ENCODE peak calls at places on chromosomes 5 and 9, in four cellular contexts. One of them, this sample, is unnamed.

GRCh38 chr9:1222511-1222910 is 172.4 kb downstream of the DMRT2 start:
- DNase-seq in WTC11: no peak
- DNase-seq in HepG2: no peak
- DNase-seq in K562: no peak
- DNase-seq in this sample: no peak

GRCh38 chr5:90866333-90866732 is 307.7 kb downstream of the ADGRV1 start:
- DNase-seq in HepG2: peak
- DNase-seq in WTC11: no peak
- DNase-seq in K562: peak
- DNase-seq in this sample: peak

GRCh38 chr9:72462340-72462739 is 59.1 kb upstream of the TMC1 start:
- DNase-seq in K562: no peak
- DNase-seq in HepG2: no peak
- DNase-seq in WTC11: no peak
- DNase-seq in this sample: no peak

GRCh38 chr9:73683862-73684591 is 532.4 kb downstream of the ANXA1 start:
- DNase-seq in WTC11: no peak
- DNase-seq in K562: no peak
- DNase-seq in HepG2: peak
- DNase-seq in this sample: peak

GRCh38 chr5:164360589-164360988 is 855.2 kb downstream of the MAT2B start:
- DNase-seq in WTC11: no peak
- DNase-seq in K562: peak
- DNase-seq in HepG2: no peak
- DNase-seq in this sample: no peak

GRCh38 chr5:140840978-140841962 is at the start of gene PCDHA8:
- DNase-seq in HepG2: peak
- DNase-seq in WTC11: peak
- DNase-seq in K562: peak
- DNase-seq in this sample: peak

GRCh38 chr9:131727795-131728545 is 11.9 kb downstream of the RAPGEF1 start:
- DNase-seq in K562: no peak
- DNase-seq in WTC11: no peak
- DNase-seq in HepG2: no peak
- DNase-seq in this sample: no peak

GRCh38 chr5:129392681-129393080 is 67.4 kb upstream of the ADAMTS19 start:
- DNase-seq in K562: no peak
- DNase-seq in HepG2: no peak
- DNase-seq in WTC11: no peak
- DNase-seq in this sample: no peak

GRCh38 chr5:145536133-145536532 is 299.0 kb downstream of the PRELID2 start:
- DNase-seq in HepG2: no peak
- DNase-seq in K562: no peak
- DNase-seq in WTC11: no peak
- DNase-seq in this sample: no peak

GRCh38 chr9:26264709-26265601 is 586.7 kb upstream of the TUSC1 start:
- DNase-seq in K562: no peak
- DNase-seq in WTC11: no peak
- DNase-seq in HepG2: no peak
- DNase-seq in this sample: no peak

GRCh38 chr9:85200726-85201402 is 531.3 kb downstream of the NTRK2 start:
- DNase-seq in K562: no peak
- DNase-seq in WTC11: no peak
- DNase-seq in HepG2: no peak
- DNase-seq in this sample: no peak

GRCh38 chr5:73729329-73729728 is 103.3 kb downstream of the ARHGEF28 start:
- DNase-seq in K562: no peak
- DNase-seq in HepG2: peak
- DNase-seq in WTC11: no peak
- DNase-seq in this sample: peak

GRCh38 chr9:107548298-107549142 is 59.0 kb upstream of the KLF4 start:
- DNase-seq in K562: no peak
- DNase-seq in HepG2: peak
- DNase-seq in WTC11: no peak
- DNase-seq in this sample: peak

GRCh38 chr5:135688385-135688784 is 109.6 kb upstream of the CXCL14 start:
- DNase-seq in K562: no peak
- DNase-seq in HepG2: no peak
- DNase-seq in WTC11: no peak
- DNase-seq in this sample: no peak

GRCh38 chr5:943874-944620 is 51.4 kb downstream of the TRIP13 start:
- DNase-seq in HepG2: no peak
- DNase-seq in WTC11: no peak
- DNase-seq in K562: no peak
- DNase-seq in this sample: no peak

GRCh38 chr9:72598639-72599038 is 77.2 kb downstream of the TMC1 start:
- DNase-seq in K562: no peak
- DNase-seq in HepG2: no peak
- DNase-seq in WTC11: no peak
- DNase-seq in this sample: no peak

GRCh38 chr9:98314381-98315066 is 59.1 kb upstream of the TBC1D2 start:
- DNase-seq in K562: no peak
- DNase-seq in WTC11: no peak
- DNase-seq in HepG2: no peak
- DNase-seq in this sample: no peak

GRCh38 chr9:83474631-83475030 is 63.6 kb downstream of the FRMD3 start:
- DNase-seq in HepG2: no peak
- DNase-seq in K562: no peak
- DNase-seq in WTC11: no peak
- DNase-seq in this sample: no peak

GRCh38 chr9:121568541-121569265 is 69.1 kb upstream of the GGTA1 start:
- DNase-seq in HepG2: no peak
- DNase-seq in K562: no peak
- DNase-seq in WTC11: no peak
- DNase-seq in this sample: no peak

GRCh38 chr5:128574041-128574440 is 36.0 kb upstream of the FBN2 start:
- DNase-seq in K562: no peak
- DNase-seq in HepG2: no peak
- DNase-seq in WTC11: no peak
- DNase-seq in this sample: no peak

GRCh38 chr9:89922099-89922498 is 317.3 kb downstream of the GADD45G start:
- DNase-seq in HepG2: no peak
- DNase-seq in WTC11: no peak
- DNase-seq in K562: no peak
- DNase-seq in this sample: no peak

GRCh38 chr9:10366171-10366779 is 246.5 kb downstream of the PTPRD start:
- DNase-seq in HepG2: peak
- DNase-seq in WTC11: no peak
- DNase-seq in K562: no peak
- DNase-seq in this sample: peak

GRCh38 chr5:38607396-38607795 is 51.0 kb upstream of the LIFR start:
- DNase-seq in K562: peak
- DNase-seq in HepG2: no peak
- DNase-seq in WTC11: no peak
- DNase-seq in this sample: peak

GRCh38 chr5:142906863-142907671 is 136.9 kb downstream of the ARHGAP26 start:
- DNase-seq in K562: no peak
- DNase-seq in WTC11: no peak
- DNase-seq in HepG2: no peak
- DNase-seq in this sample: no peak
- TF ChIP-seq NR3C1 in K562: no peak
- TF ChIP-seq NR3C1 in WTC11: no peak
- TF ChIP-seq NR3C1 in HepG2: no peak
- TF ChIP-seq NR3C1 in this sample: no peak

GRCh38 chr9:113734826-113735225 is 141.3 kb upstream of the ZNF618 start:
- DNase-seq in HepG2: no peak
- DNase-seq in K562: no peak
- DNase-seq in WTC11: no peak
- DNase-seq in this sample: no peak

GRCh38 chr9:113738898-113739604 is 137.1 kb upstream of the ZNF618 start:
- DNase-seq in K562: no peak
- DNase-seq in HepG2: no peak
- DNase-seq in WTC11: no peak
- DNase-seq in this sample: no peak

GRCh38 chr9:113742471-113742870 is 133.6 kb upstream of the ZNF618 start:
- DNase-seq in HepG2: no peak
- DNase-seq in K562: no peak
- DNase-seq in WTC11: no peak
- DNase-seq in this sample: no peak

GRCh38 chr9:113738506-113738897 is 137.6 kb upstream of the ZNF618 start:
- DNase-seq in K562: no peak
- DNase-seq in WTC11: no peak
- DNase-seq in HepG2: no peak
- DNase-seq in this sample: peak

GRCh38 chr9:113737414-113738271 is 138.5 kb upstream of the ZNF618 start:
- DNase-seq in WTC11: peak
- DNase-seq in K562: peak
- DNase-seq in HepG2: peak
- DNase-seq in this sample: peak
- TF ChIP-seq NR3C1 in WTC11: no peak
- TF ChIP-seq NR3C1 in K562: no peak
- TF ChIP-seq NR3C1 in HepG2: no peak
- TF ChIP-seq NR3C1 in this sample: no peak

GRCh38 chr5:59873113-59873512 is 20.4 kb downstream of the PDE4D start:
- DNase-seq in HepG2: no peak
- DNase-seq in WTC11: no peak
- DNase-seq in K562: no peak
- DNase-seq in this sample: no peak
- TF ChIP-seq NR3C1 in HepG2: no peak
- TF ChIP-seq NR3C1 in WTC11: no peak
- TF ChIP-seq NR3C1 in K562: no peak
- TF ChIP-seq NR3C1 in this sample: no peak

GRCh38 chr5:156359452-156359851 is 32.5 kb downstream of the SGCD start:
- DNase-seq in K562: no peak
- DNase-seq in WTC11: no peak
- DNase-seq in HepG2: no peak
- DNase-seq in this sample: no peak
- TF ChIP-seq NR3C1 in K562: no peak
- TF ChIP-seq NR3C1 in WTC11: no peak
- TF ChIP-seq NR3C1 in HepG2: no peak
- TF ChIP-seq NR3C1 in this sample: no peak

DNA sequence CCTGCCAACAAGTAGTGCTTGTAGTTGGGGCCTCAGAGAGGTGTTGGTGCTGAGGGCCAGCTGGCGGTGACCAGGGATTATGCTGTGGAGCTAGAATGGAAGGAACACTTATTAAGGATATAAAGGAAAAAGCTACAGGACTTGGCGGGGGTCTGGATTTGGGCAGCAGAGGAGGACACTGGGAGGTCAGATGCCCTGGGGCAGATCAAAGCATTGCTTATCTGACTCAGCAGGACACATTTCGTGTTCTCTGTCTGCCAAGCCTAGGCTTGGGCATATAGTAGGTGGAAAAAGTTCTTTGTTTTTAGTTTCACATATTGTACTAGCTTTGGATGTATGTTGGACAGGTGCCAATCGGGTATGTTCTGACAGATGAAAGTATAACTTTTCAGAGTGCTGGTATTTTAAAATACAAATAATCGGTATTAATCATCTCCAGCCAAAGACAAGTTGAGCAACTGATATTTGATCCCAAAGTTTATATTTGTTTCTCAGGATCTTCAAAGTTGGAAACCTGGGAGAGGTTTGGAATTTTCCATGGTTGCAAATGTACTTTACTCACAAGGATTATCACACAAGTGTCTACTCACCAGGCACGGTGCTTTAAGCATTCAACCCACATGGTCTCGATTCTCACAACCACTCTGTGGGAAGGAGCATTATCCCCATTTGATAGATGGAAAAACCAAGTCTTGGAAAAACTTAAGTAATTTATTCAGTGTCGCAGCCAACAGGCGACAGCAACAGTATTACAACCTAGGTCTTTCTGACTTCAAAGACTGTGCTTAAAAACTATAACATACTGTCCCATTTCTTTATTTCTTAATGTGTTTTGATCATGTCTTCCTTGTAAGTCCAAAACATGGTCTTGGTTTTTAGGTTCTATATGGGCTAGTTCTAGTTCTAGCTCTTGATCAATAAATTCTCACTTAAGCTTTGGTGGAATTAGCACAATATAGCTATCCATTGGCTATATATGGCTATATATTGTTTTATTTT is 69.6 kb downstream of the IQGAP2 start:
- DNase-seq in HepG2: peak
- DNase-seq in WTC11: no peak
- DNase-seq in K562: no peak
- DNase-seq in this sample: peak
- TF ChIP-seq NR3C1 in HepG2: no peak
- TF ChIP-seq NR3C1 in WTC11: no peak
- TF ChIP-seq NR3C1 in K562: no peak
- TF ChIP-seq NR3C1 in this sample: no peak

GRCh38 chr5:142865631-142866030 is 95.5 kb downstream of the ARHGAP26 start:
- DNase-seq in HepG2: no peak
- DNase-seq in WTC11: no peak
- DNase-seq in K562: no peak
- DNase-seq in this sample: no peak

GRCh38 chr5:142869883-142870282 is 99.7 kb downstream of the ARHGAP26 start:
- DNase-seq in WTC11: no peak
- DNase-seq in HepG2: no peak
- DNase-seq in K562: no peak
- DNase-seq in this sample: no peak

GRCh38 chr5:142864293-142865260 is 94.4 kb downstream of the ARHGAP26 start:
- DNase-seq in HepG2: no peak
- DNase-seq in K562: no peak
- DNase-seq in WTC11: no peak
- DNase-seq in this sample: no peak

GRCh38 chr5:142863856-142864255 is 93.7 kb downstream of the ARHGAP26 start:
- DNase-seq in HepG2: no peak
- DNase-seq in K562: no peak
- DNase-seq in WTC11: peak
- DNase-seq in this sample: no peak

GRCh38 chr5:142866563-142867275 is 96.5 kb downstream of the ARHGAP26 start:
- DNase-seq in K562: peak
- DNase-seq in WTC11: no peak
- DNase-seq in HepG2: peak
- DNase-seq in this sample: peak
- TF ChIP-seq NR3C1 in K562: no peak
- TF ChIP-seq NR3C1 in WTC11: no peak
- TF ChIP-seq NR3C1 in HepG2: no peak
- TF ChIP-seq NR3C1 in this sample: no peak